ENCODE peak calls at places on chromosomes 2 and 18, in four cellular contexts. Z is PC-9, J is PC-3, I is GM12878. D is an unnamed sample.

GRCh38 chr2:30106543-30106942 is 40.3 kb upstream of the YPEL5 start:
- DNase-seq in Z (peak; percentile 57), J (no peak), I (no peak), D (no peak)

GRCh38 chr2:36361396-36361795 is 5.8 kb downstream of the CRIM1 start:
- DNase-seq in Z (peak; percentile 43), J (no peak), I (no peak), D (no peak)

GRCh38 chr18:9426753-9427152 is 48.6 kb upstream of the RALBP1 start:
- DNase-seq in Z (no peak), J (no peak), I (no peak), D (no peak)

GRCh38 chr2:211070547-211070946 is 514.1 kb downstream of the CPS1 start:
- DNase-seq in Z (no peak), J (no peak), I (no peak), D (no peak)

GRCh38 chr18:69636529-69637301 is 236.0 kb downstream of the DOK6 start:
- DNase-seq in Z (no peak), J (no peak), I (no peak), D (no peak)

GRCh38 chr2:145874466-145874865 is 1354.5 kb upstream of the ZEB2 start:
- DNase-seq in Z (no peak), J (peak; percentile 61), I (no peak), D (no peak)

GRCh38 chr18:37385846-37386435 is 179.7 kb downstream of the CELF4 start:
- DNase-seq in Z (no peak), J (peak; percentile 47), I (no peak), D (peak; percentile 58)

GRCh38 chr2:105344704-105345345 is 7.5 kb downstream of the C2orf49 start:
- DNase-seq in Z (peak; percentile 45), J (peak; percentile 77), I (no peak), D (no peak)

GRCh38 chr2:232857158-232857563 is 12.9 kb upstream of the SNORC start:
- DNase-seq in Z (no peak), J (no peak), I (no peak), D (no peak)

GRCh38 chr2:100941646-100942240 is 60.3 kb upstream of the RPL31 start:
- DNase-seq in Z (no peak), J (no peak), I (no peak), D (no peak)

GRCh38 chr2:128494640-128495321 is 176.1 kb upstream of the HS6ST1 start:
- DNase-seq in Z (no peak), J (no peak), I (no peak), D (no peak)

GRCh38 chr2:14633451-14634211 is 1.1 kb downstream of the LRATD1 start:
- DNase-seq in Z (no peak), J (peak; percentile 12), I (no peak), D (no peak)

GRCh38 chr2:45301307-45302010 is 292.2 kb upstream of the SIX2 start:
- DNase-seq in Z (no peak), J (no peak), I (no peak), D (no peak)

GRCh38 chr2:236088368-236089057 is 79.7 kb downstream of the GBX2 start:
- DNase-seq in Z (peak; percentile 37), J (peak; percentile 39), I (no peak), D (no peak)

GRCh38 chr2:217691920-217692666 is 310.7 kb downstream of the TNS1 start:
- DNase-seq in Z (no peak), J (no peak), I (no peak), D (no peak)

GRCh38 chr2:28627722-28628480 is 123.7 kb upstream of the PPP1CB start:
- DNase-seq in Z (no peak), J (no peak), I (no peak), D (no peak)

GRCh38 chr2:180101846-180102245 is 94.7 kb upstream of the CWC22 start:
- DNase-seq in Z (no peak), J (no peak), I (no peak), D (no peak)
- H2AFZ ChIP-seq in Z (no peak overlapping the region), J (no peak overlapping the region), I (no peak overlapping the region), D (no peak overlapping the region)

DNA sequence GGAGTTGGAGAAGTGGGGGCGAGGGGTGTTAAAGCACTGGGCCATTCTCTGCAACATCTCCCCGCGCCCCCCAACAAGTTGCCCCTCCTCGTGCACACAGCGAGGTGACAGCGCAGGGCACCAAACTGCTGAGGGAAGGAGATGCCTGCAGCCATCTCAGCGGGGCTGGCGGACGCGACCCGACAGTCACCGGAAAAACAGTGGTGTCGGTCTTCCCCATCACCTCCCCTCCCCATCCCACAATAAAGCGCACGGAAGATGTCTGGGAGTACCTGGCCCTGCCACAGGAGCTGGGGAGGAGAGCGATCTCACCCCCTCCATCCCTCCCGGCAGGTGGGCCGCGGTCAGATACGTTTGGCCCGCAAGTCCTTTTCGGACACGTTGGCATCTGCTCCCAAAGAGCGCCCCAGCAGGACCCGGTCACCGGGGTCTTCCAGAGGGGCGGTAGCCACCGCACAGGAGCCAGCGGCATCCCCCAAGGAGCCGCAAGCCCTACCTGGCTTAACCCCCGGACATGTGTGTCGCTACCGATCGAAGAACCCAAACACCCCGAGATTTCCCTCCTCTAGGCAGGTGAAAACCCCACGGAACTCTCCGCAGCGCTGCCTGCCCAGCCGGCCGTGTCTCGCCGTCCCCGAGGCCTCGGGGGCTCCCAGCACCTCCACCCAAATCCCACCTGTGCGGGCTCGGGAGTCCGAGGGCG is 798 bp downstream of the ATP8B1 start:
- DNase-seq in Z (no peak), J (no peak), I (no peak), D (no peak)
- H2AFZ ChIP-seq in Z (peak overlapping the region; percentile 83), J (peak overlapping the region; percentile 68), I (no peak overlapping the region), D (no peak overlapping the region)

GRCh38 chr2:162839419-162839818 is 852 bp upstream of the KCNH7 start:
- DNase-seq in Z (no peak), J (no peak), I (no peak), D (no peak)
- H2AFZ ChIP-seq in Z (no peak overlapping the region), J (no peak overlapping the region), I (no peak overlapping the region), D (no peak overlapping the region)

GRCh38 chr2:220441404-220441803 is 814.0 kb downstream of the SLC4A3 start:
- DNase-seq in Z (no peak), J (no peak), I (no peak), D (no peak)

GRCh38 chr2:220437938-220438337 is 810.5 kb downstream of the SLC4A3 start:
- DNase-seq in Z (no peak), J (peak; percentile 62), I (no peak), D (no peak)

GRCh38 chr2:220445429-220446105 is 818.1 kb downstream of the SLC4A3 start:
- DNase-seq in Z (no peak), J (peak; percentile 7), I (no peak), D (no peak)

GRCh38 chr2:220440731-220441130 is 813.3 kb downstream of the SLC4A3 start:
- DNase-seq in Z (no peak), J (no peak), I (no peak), D (no peak)

GRCh38 chr2:220442012-220442411 is 814.6 kb downstream of the SLC4A3 start:
- DNase-seq in Z (no peak), J (no peak), I (no peak), D (no peak)
- H2AFZ ChIP-seq in Z (no peak overlapping the region), J (no peak overlapping the region), I (no peak overlapping the region), D (no peak overlapping the region)

D was measured in K562.